ENCODE peak calls at places on chromosome 17, in seven cellular contexts. One of them, this sample, is unnamed.

GRCh38 chr17:68600123-68600880 is 865 bp downstream of the FAM20A start:
- ATAC-seq in left lung: peak; percentile 65
- ATAC-seq in aorta: peak; percentile 63
- ATAC-seq in PC-3: no peak
- ATAC-seq in lung: peak; percentile 8
- ATAC-seq in body of pancreas: peak; percentile 59
- ATAC-seq in A549: peak; percentile 87
- ATAC-seq in this sample: peak; percentile 24

GRCh38 chr17:47857551-47858410 is 6.8 kb upstream of the SP6 start:
- ATAC-seq in left lung: no peak
- ATAC-seq in aorta: no peak
- ATAC-seq in PC-3: no peak
- ATAC-seq in lung: no peak
- ATAC-seq in body of pancreas: no peak
- ATAC-seq in A549: no peak
- ATAC-seq in this sample: no peak

GRCh38 chr17:45384047-45384799 is 48.4 kb downstream of the ARHGAP27 start:
- ATAC-seq in left lung: no peak
- ATAC-seq in aorta: no peak
- ATAC-seq in PC-3: no peak
- ATAC-seq in lung: no peak
- ATAC-seq in body of pancreas: no peak
- ATAC-seq in A549: no peak
- ATAC-seq in this sample: no peak

GRCh38 chr17:44191941-44192496 is 5.2 kb downstream of the TMUB2 start:
- ATAC-seq in left lung: peak; percentile 43
- ATAC-seq in aorta: no peak
- ATAC-seq in PC-3: peak; percentile 29
- ATAC-seq in lung: no peak
- ATAC-seq in body of pancreas: no peak
- ATAC-seq in A549: peak; percentile 16
- ATAC-seq in this sample: no peak

GRCh38 chr17:28940142-28940541 is 11.2 kb downstream of the PHF12 start:
- ATAC-seq in left lung: no peak
- ATAC-seq in aorta: no peak
- ATAC-seq in PC-3: no peak
- ATAC-seq in lung: no peak
- ATAC-seq in body of pancreas: no peak
- ATAC-seq in A549: no peak
- ATAC-seq in this sample: no peak

GRCh38 chr17:48037036-48037881 is at the start of gene COPZ2:
- ATAC-seq in left lung: peak; percentile 87
- ATAC-seq in aorta: peak; percentile 83
- ATAC-seq in PC-3: peak; percentile 66
- ATAC-seq in lung: peak; percentile 41
- ATAC-seq in body of pancreas: peak; percentile 78
- ATAC-seq in A549: peak; percentile 95
- ATAC-seq in this sample: peak; percentile 83

GRCh38 chr17:78774456-78774855 is 7.6 kb downstream of the CYTH1 start:
- ATAC-seq in left lung: no peak
- ATAC-seq in aorta: no peak
- ATAC-seq in PC-3: no peak
- ATAC-seq in lung: no peak
- ATAC-seq in body of pancreas: no peak
- ATAC-seq in A549: peak; percentile 48
- ATAC-seq in this sample: no peak

GRCh38 chr17:10117581-10118001 is 80.8 kb downstream of the GAS7 start:
- ATAC-seq in left lung: no peak
- ATAC-seq in aorta: no peak
- ATAC-seq in PC-3: no peak
- ATAC-seq in lung: no peak
- ATAC-seq in body of pancreas: no peak
- ATAC-seq in A549: no peak
- ATAC-seq in this sample: no peak

GRCh38 chr17:48954300-48954755 is 9.7 kb upstream of the SNF8 start:
- ATAC-seq in left lung: no peak
- ATAC-seq in aorta: no peak
- ATAC-seq in PC-3: peak; percentile 97
- ATAC-seq in lung: no peak
- ATAC-seq in body of pancreas: no peak
- ATAC-seq in A549: peak; percentile 94
- ATAC-seq in this sample: no peak

GRCh38 chr17:64992325-64992802 is 64.2 kb downstream of the GNA13 start:
- ATAC-seq in left lung: peak; percentile 24
- ATAC-seq in aorta: no peak
- ATAC-seq in PC-3: peak; percentile 88
- ATAC-seq in lung: no peak
- ATAC-seq in body of pancreas: no peak
- ATAC-seq in A549: peak; percentile 43
- ATAC-seq in this sample: no peak

GRCh38 chr17:8369944-8370343 is 6.6 kb downstream of the KRABD2 start:
- ATAC-seq in left lung: no peak
- ATAC-seq in aorta: no peak
- ATAC-seq in PC-3: no peak
- ATAC-seq in lung: no peak
- ATAC-seq in body of pancreas: no peak
- ATAC-seq in A549: no peak
- ATAC-seq in this sample: no peak

GRCh38 chr17:34641368-34641767 is 62.0 kb downstream of the TMEM132E start:
- ATAC-seq in left lung: no peak
- ATAC-seq in aorta: no peak
- ATAC-seq in PC-3: no peak
- ATAC-seq in lung: no peak
- ATAC-seq in body of pancreas: no peak
- ATAC-seq in A549: no peak
- ATAC-seq in this sample: no peak

GRCh38 chr17:41527076-41528023 is 758 bp downstream of the KRT19 start:
- ATAC-seq in left lung: peak; percentile 61
- ATAC-seq in aorta: peak; percentile 37
- ATAC-seq in PC-3: no peak
- ATAC-seq in lung: peak; percentile 17
- ATAC-seq in body of pancreas: peak; percentile 41
- ATAC-seq in A549: peak; percentile 9
- ATAC-seq in this sample: no peak

GRCh38 chr17:8957721-8958120 is 7.8 kb downstream of the PIK3R5 start:
- ATAC-seq in left lung: no peak
- ATAC-seq in aorta: no peak
- ATAC-seq in PC-3: no peak
- ATAC-seq in lung: no peak
- ATAC-seq in body of pancreas: no peak
- ATAC-seq in A549: no peak
- ATAC-seq in this sample: no peak

GRCh38 chr17:58741121-58741625 is 14.5 kb upstream of the PPM1E start:
- ATAC-seq in left lung: peak; percentile 23
- ATAC-seq in aorta: no peak
- ATAC-seq in PC-3: peak; percentile 94
- ATAC-seq in lung: no peak
- ATAC-seq in body of pancreas: no peak
- ATAC-seq in A549: no peak
- ATAC-seq in this sample: no peak

GRCh38 chr17:66451188-66452149 is 149.1 kb downstream of the PRKCA start:
- ATAC-seq in left lung: no peak
- ATAC-seq in aorta: no peak
- ATAC-seq in PC-3: no peak
- ATAC-seq in lung: no peak
- ATAC-seq in body of pancreas: no peak
- ATAC-seq in A549: peak; percentile 83
- ATAC-seq in this sample: no peak

GRCh38 chr17:72754513-72754912 is 338.0 kb downstream of the SLC39A11 start:
- ATAC-seq in left lung: no peak
- ATAC-seq in aorta: no peak
- ATAC-seq in PC-3: peak; percentile 96
- ATAC-seq in lung: no peak
- ATAC-seq in body of pancreas: no peak
- ATAC-seq in A549: no peak
- ATAC-seq in this sample: no peak

GRCh38 chr17:17999364-18000007 is 26.8 kb downstream of the DRC3 start:
- ATAC-seq in left lung: no peak
- ATAC-seq in aorta: no peak
- ATAC-seq in PC-3: no peak
- ATAC-seq in lung: no peak
- ATAC-seq in body of pancreas: no peak
- ATAC-seq in A549: peak; percentile 45
- ATAC-seq in this sample: no peak

GRCh38 chr17:34400301-34400931 is 37.4 kb upstream of the CCL1 start:
- ATAC-seq in left lung: no peak
- ATAC-seq in aorta: no peak
- ATAC-seq in PC-3: no peak
- ATAC-seq in lung: no peak
- ATAC-seq in body of pancreas: no peak
- ATAC-seq in A549: no peak
- ATAC-seq in this sample: no peak

GRCh38 chr17:66791337-66791736 is 43.6 kb upstream of the CACNG5 start:
- ATAC-seq in left lung: peak; percentile 63
- ATAC-seq in aorta: no peak
- ATAC-seq in PC-3: no peak
- ATAC-seq in lung: no peak
- ATAC-seq in body of pancreas: peak; percentile 27
- ATAC-seq in A549: no peak
- ATAC-seq in this sample: peak; percentile 48

GRCh38 chr17:978110-979093 is 1.2 kb downstream of the NXN start:
- ATAC-seq in left lung: peak; percentile 6
- ATAC-seq in aorta: peak; percentile 16
- ATAC-seq in PC-3: peak; percentile 16
- ATAC-seq in lung: no peak
- ATAC-seq in body of pancreas: no peak
- ATAC-seq in A549: peak; percentile 49
- ATAC-seq in this sample: no peak

GRCh38 chr17:49438439-49438861 is 23.8 kb upstream of the PHB1 start:
- ATAC-seq in left lung: no peak
- ATAC-seq in aorta: no peak
- ATAC-seq in PC-3: no peak
- ATAC-seq in lung: no peak
- ATAC-seq in body of pancreas: no peak
- ATAC-seq in A549: no peak
- ATAC-seq in this sample: no peak

GRCh38 chr17:66548158-66548557 is 245.7 kb downstream of the PRKCA start:
- ATAC-seq in left lung: peak; percentile 18
- ATAC-seq in aorta: no peak
- ATAC-seq in PC-3: peak; percentile 49
- ATAC-seq in lung: no peak
- ATAC-seq in body of pancreas: no peak
- ATAC-seq in A549: peak; percentile 52
- ATAC-seq in this sample: no peak

GRCh38 chr17:62892069-62892675 is 73.9 kb upstream of the TANC2 start:
- ATAC-seq in left lung: peak; percentile 35
- ATAC-seq in aorta: no peak
- ATAC-seq in PC-3: no peak
- ATAC-seq in lung: no peak
- ATAC-seq in body of pancreas: no peak
- ATAC-seq in A549: no peak
- ATAC-seq in this sample: no peak

GRCh38 chr17:76791053-76791980 is 53.4 kb downstream of the MFSD11 start:
- ATAC-seq in left lung: no peak
- ATAC-seq in aorta: no peak
- ATAC-seq in PC-3: peak; percentile 84
- ATAC-seq in lung: no peak
- ATAC-seq in body of pancreas: peak; percentile 77
- ATAC-seq in A549: peak; percentile 56
- ATAC-seq in this sample: no peak
- H3K4me3 ChIP-seq in left lung: no peak overlapping the region
- H3K4me3 ChIP-seq in aorta: no peak overlapping the region
- H3K4me3 ChIP-seq in PC-3: peak overlapping the region; percentile 27
- H3K4me3 ChIP-seq in lung: no peak overlapping the region
- H3K4me3 ChIP-seq in body of pancreas: no peak overlapping the region
- H3K4me3 ChIP-seq in A549: no peak overlapping the region
- H3K4me3 ChIP-seq in this sample: no peak overlapping the region

GRCh38 chr17:7207120-7208001 is 12.3 kb downstream of the DLG4 start:
- ATAC-seq in left lung: no peak
- ATAC-seq in aorta: no peak
- ATAC-seq in PC-3: no peak
- ATAC-seq in lung: no peak
- ATAC-seq in body of pancreas: no peak
- ATAC-seq in A549: no peak
- ATAC-seq in this sample: no peak

GRCh38 chr17:7203391-7203790 is 16.2 kb downstream of the DLG4 start:
- ATAC-seq in left lung: no peak
- ATAC-seq in aorta: no peak
- ATAC-seq in PC-3: no peak
- ATAC-seq in lung: no peak
- ATAC-seq in body of pancreas: no peak
- ATAC-seq in A549: no peak
- ATAC-seq in this sample: no peak

GRCh38 chr17:7204335-7204734 is 15.3 kb downstream of the DLG4 start:
- ATAC-seq in left lung: peak; percentile 3
- ATAC-seq in aorta: peak; percentile 6
- ATAC-seq in PC-3: no peak
- ATAC-seq in lung: no peak
- ATAC-seq in body of pancreas: no peak
- ATAC-seq in A549: peak; percentile 10
- ATAC-seq in this sample: no peak

GRCh38 chr17:7208027-7208571 is 11.5 kb downstream of the DLG4 start:
- ATAC-seq in left lung: no peak
- ATAC-seq in aorta: no peak
- ATAC-seq in PC-3: no peak
- ATAC-seq in lung: no peak
- ATAC-seq in body of pancreas: no peak
- ATAC-seq in A549: no peak
- ATAC-seq in this sample: no peak

GRCh38 chr17:7204828-7205461 is 14.7 kb downstream of the DLG4 start:
- ATAC-seq in left lung: peak; percentile 91
- ATAC-seq in aorta: peak; percentile 88
- ATAC-seq in PC-3: no peak
- ATAC-seq in lung: peak; percentile 78
- ATAC-seq in body of pancreas: peak; percentile 81
- ATAC-seq in A549: peak; percentile 91
- ATAC-seq in this sample: peak; percentile 95
- H3K4me3 ChIP-seq in left lung: peak overlapping the region; percentile 43
- H3K4me3 ChIP-seq in aorta: peak overlapping the region; percentile 2
- H3K4me3 ChIP-seq in PC-3: no peak overlapping the region
- H3K4me3 ChIP-seq in lung: peak overlapping the region; percentile 2
- H3K4me3 ChIP-seq in body of pancreas: no peak overlapping the region
- H3K4me3 ChIP-seq in A549: peak overlapping the region; percentile 52
- H3K4me3 ChIP-seq in this sample: peak overlapping the region; percentile 59

GRCh38 chr17:76701471-76701967 is 9.2 kb downstream of the MXRA7 start:
- ATAC-seq in left lung: no peak
- ATAC-seq in aorta: peak; percentile 31
- ATAC-seq in PC-3: no peak
- ATAC-seq in lung: no peak
- ATAC-seq in body of pancreas: no peak
- ATAC-seq in A549: peak; percentile 19
- ATAC-seq in this sample: no peak
- H3K4me3 ChIP-seq in left lung: no peak overlapping the region
- H3K4me3 ChIP-seq in aorta: no peak overlapping the region
- H3K4me3 ChIP-seq in PC-3: no peak overlapping the region
- H3K4me3 ChIP-seq in lung: no peak overlapping the region
- H3K4me3 ChIP-seq in body of pancreas: no peak overlapping the region
- H3K4me3 ChIP-seq in A549: no peak overlapping the region
- H3K4me3 ChIP-seq in this sample: no peak overlapping the region

GRCh38 chr17:54903375-54903774 is 2.7 kb downstream of the TOM1L1 start:
- ATAC-seq in left lung: peak; percentile 51
- ATAC-seq in aorta: no peak
- ATAC-seq in PC-3: no peak
- ATAC-seq in lung: no peak
- ATAC-seq in body of pancreas: peak; percentile 77
- ATAC-seq in A549: no peak
- ATAC-seq in this sample: no peak
- H3K4me3 ChIP-seq in left lung: no peak overlapping the region
- H3K4me3 ChIP-seq in aorta: no peak overlapping the region
- H3K4me3 ChIP-seq in PC-3: no peak overlapping the region
- H3K4me3 ChIP-seq in lung: no peak overlapping the region
- H3K4me3 ChIP-seq in body of pancreas: no peak overlapping the region
- H3K4me3 ChIP-seq in A549: no peak overlapping the region
- H3K4me3 ChIP-seq in this sample: no peak overlapping the region